ENCODE peak calls at places on chromosomes 16 and 17, in five cellular contexts. E is HAP-1; X is heart right ventricle; J is T-helper 17 cell; Z is stimulated activated CD8-positive, alpha-beta memory T cell treated with anti-CD3 and anti-CD28 coated beads, Interleukin-15, amount 100 ng/mL, for 4 hours. K is an unnamed sample.

GRCh38 chr16:57470683-57471082 is 8.2 kb downstream of the POLR2C start:
- DNase-seq in Z (no peak), E (no peak), J (no peak), X (peak), K (no peak)

GRCh38 chr16:65102326-65102725 is 19.5 kb downstream of the CDH11 start:
- DNase-seq in X (no peak), J (no peak), Z (no peak), E (no peak), K (no peak)

GRCh38 chr16:52494145-52494544 is 52.8 kb downstream of the TOX3 start:
- DNase-seq in X (no peak), J (no peak), E (no peak), Z (no peak), K (no peak)

GRCh38 chr16:84683691-84684591 is 15.9 kb upstream of the USP10 start:
- DNase-seq in X (no peak), E (peak), J (no peak), Z (no peak), K (peak)

GRCh38 chr16:51430716-51431369 is 279.8 kb upstream of the SALL1 start:
- DNase-seq in J (no peak), X (no peak), Z (no peak), E (no peak), K (no peak)

GRCh38 chr16:81366316-81366932 is 51.7 kb downstream of the GAN start:
- DNase-seq in E (peak), X (no peak), J (no peak), Z (no peak), K (no peak)

GRCh38 chr16:995087-995486 is 13.5 kb downstream of the SOX8 start:
- DNase-seq in E (no peak), J (no peak), Z (no peak), X (no peak), K (no peak)

GRCh38 chr16:590165-590874 is 454 bp downstream of the RAB40C start:
- DNase-seq in J (no peak), Z (no peak), E (no peak), X (no peak), K (no peak)

GRCh38 chr17:28716740-28717577 is 709 bp downstream of the RAB34 start:
- DNase-seq in Z (no peak), J (no peak), E (no peak), X (no peak), K (no peak)

GRCh38 chr17:59842901-59843652 is 49.7 kb downstream of the TUBD1 start:
- DNase-seq in Z (no peak), X (no peak), E (no peak), J (no peak), K (no peak)

GRCh38 chr17:74457146-74457819 is 9.2 kb upstream of the CD300A start:
- DNase-seq in Z (peak), J (peak), E (peak), X (peak), K (no peak)

GRCh38 chr17:44362479-44362963 is 1.1 kb downstream of the FAM171A2 start:
- DNase-seq in Z (no peak), X (no peak), E (no peak), J (no peak), K (no peak)

GRCh38 chr17:67477687-67478086 is 100.6 kb downstream of the PITPNC1 start:
- DNase-seq in E (no peak), Z (peak), J (no peak), X (no peak), K (no peak)

GRCh38 chr16:66741971-66742396 is 9.4 kb downstream of the DYNC1LI2 start:
- DNase-seq in J (no peak), E (no peak), X (peak), Z (no peak), K (no peak)

GRCh38 chr17:1779571-1780074 is 17.8 kb downstream of the SERPINF1 start:
- DNase-seq in J (no peak), X (peak), Z (no peak), E (no peak), K (no peak)

GRCh38 chr17:40819528-40820125 is 2.8 kb downstream of the KRT10 start:
- DNase-seq in Z (no peak), X (peak), J (no peak), E (no peak), K (no peak)

GRCh38 chr17:44216674-44217073 is 2.8 kb downstream of the UBTF start:
- DNase-seq in X (no peak), E (no peak), J (no peak), Z (no peak), K (no peak)

GRCh38 chr17:28570716-28571254 is 539 bp downstream of the PIGS start:
- DNase-seq in X (no peak), E (peak), Z (peak), J (peak), K (no peak)

GRCh38 chr17:64244165-64244564 is 18.9 kb downstream of the TEX2 start:
- DNase-seq in Z (no peak), X (no peak), J (no peak), E (no peak), K (no peak)

GRCh38 chr16:50509521-50510341 is 38.5 kb upstream of the NKD1 start:
- DNase-seq in J (peak), Z (no peak), E (no peak), X (no peak), K (peak)

GRCh38 chr16:84475643-84476240 is 28.7 kb downstream of the MEAK7 start:
- DNase-seq in Z (no peak), X (no peak), E (no peak), J (no peak), K (no peak)

GRCh38 chr17:5580974-5581373 is 3.3 kb downstream of the NLRP1 start:
- DNase-seq in X (no peak), J (no peak), E (no peak), Z (no peak), K (no peak)

GRCh38 chr16:84913315-84913714 is 93.5 kb downstream of the CRISPLD2 start:
- DNase-seq in E (no peak), Z (no peak), X (no peak), J (no peak), K (no peak)

GRCh38 chr17:82330322-82331239 is 3.0 kb downstream of the SECTM1 start:
- DNase-seq in E (no peak), Z (no peak), J (no peak), X (no peak), K (no peak)

GRCh38 chr17:6471531-6472465 is 27.5 kb downstream of the PIMREG start:
- DNase-seq in E (peak), J (no peak), X (no peak), Z (no peak), K (no peak)

GRCh38 chr17:27349540-27350021 is 55.7 kb downstream of the WSB1 start:
- DNase-seq in J (no peak), Z (no peak), X (no peak), E (no peak), K (no peak)

GRCh38 chr17:82866521-82867214 is 26.8 kb upstream of the ZNF750 start:
- DNase-seq in J (no peak), X (peak), E (no peak), Z (no peak), K (no peak)

GRCh38 chr16:932831-933330 is 37.9 kb downstream of the LMF1 start:
- DNase-seq in J (no peak), X (no peak), E (no peak), Z (no peak), K (no peak)

GRCh38 chr17:79993390-79994221 is 42.1 kb downstream of the TBC1D16 start:
- DNase-seq in J (no peak), E (no peak), X (peak), Z (peak), K (no peak)

GRCh38 chr17:39759204-39759603 is 21.5 kb downstream of the GRB7 start:
- DNase-seq in J (no peak), X (no peak), Z (no peak), E (no peak), K (no peak)

GRCh38 chr17:58666858-58667267 is 25.0 kb downstream of the TEX14 start:
- DNase-seq in Z (no peak), E (no peak), X (peak), J (no peak), K (no peak)

GRCh38 chr16:19662351-19662750 is 55.7 kb downstream of the KNOP1 start:
- DNase-seq in Z (no peak), E (peak), J (no peak), X (no peak), K (no peak)

GRCh38 chr16:72986011-72986410 is 61.9 kb downstream of the ZFHX3 start:
- DNase-seq in X (peak), E (no peak), J (no peak), Z (no peak), K (no peak)

GRCh38 chr17:83103200-83103937 is 24.0 kb downstream of the METRNL start:
- DNase-seq in X (peak), E (no peak), Z (no peak), J (no peak), K (no peak)

GRCh38 chr16:67842509-67843342 is 606 bp downstream of the THAP11 start:
- DNase-seq in X (peak), J (peak), Z (peak), E (peak), K (no peak)

GRCh38 chr17:56185905-56186783 is 32.9 kb downstream of the ANKFN1 start:
- DNase-seq in J (no peak), Z (no peak), X (no peak), E (no peak), K (no peak)

K was measured in iPS DF 19.7.